ENCODE peak calls at places on chromosomes 13 and 19, in ten cellular contexts. B, P, Q, H, Z, J, R, C, I and Y are unnamed samples. For H3K9me3, the result is how much of the 10 kb centered on the place peaks cover.

GRCh38 chr13:102440259-102440936 is 38.5 kb upstream of the FGF14 start:
- DNase-seq in B (no peak), P (no peak), Q (no peak), H (no peak), Z (no peak), J (no peak), R (peak), C (peak), I (no peak), Y (no peak)

GRCh38 chr13:106161186-106161585 is 374.3 kb downstream of the EFNB2 start:
- DNase-seq in B (no peak), P (no peak), Q (no peak), H (no peak), Z (no peak), J (no peak), R (no peak), C (no peak), I (peak), Y (no peak)

GRCh38 chr13:83975668-83976165 is 93.4 kb upstream of the SLITRK1 start:
- DNase-seq in B (no peak), P (no peak), Q (no peak), H (no peak), Z (no peak), J (no peak), R (no peak), C (no peak), I (no peak), Y (no peak)

GRCh38 chr19:3323026-3323425 is 43.4 kb upstream of the NFIC start:
- DNase-seq in B (no peak), P (no peak), Q (no peak), H (no peak), Z (no peak), J (no peak), R (no peak), C (no peak), I (no peak), Y (no peak)

GRCh38 chr13:80399340-80400163 is 58.6 kb upstream of the SPRY2 start:
- DNase-seq in B (no peak), P (no peak), Q (no peak), H (no peak), Z (no peak), J (no peak), R (no peak), C (peak), I (no peak), Y (no peak)

GRCh38 chr19:48739400-48739825 is 997 bp downstream of the RASIP1 start:
- DNase-seq in B (no peak), P (no peak), Q (no peak), H (no peak), Z (no peak), J (no peak), R (peak), C (no peak), I (no peak), Y (no peak)

GRCh38 chr19:18282021-18282787 is 782 bp upstream of the JUND start:
- DNase-seq in B (no peak), P (no peak), Q (peak), H (no peak), Z (no peak), J (no peak), R (peak), C (no peak), I (no peak), Y (no peak)

GRCh38 chr13:27359203-27359821 is 65.1 kb upstream of the GTF3A start:
- DNase-seq in B (peak), P (peak), Q (peak), H (peak), Z (peak), J (peak), R (peak), C (peak), I (peak), Y (peak)

GRCh38 chr19:45076029-45076850 is at the start of gene ZNF296:
- DNase-seq in B (peak), P (peak), Q (peak), H (peak), Z (peak), J (peak), R (peak), C (peak), I (peak), Y (peak)

GRCh38 chr13:89163081-89163480 is 1491.9 kb downstream of the SLITRK5 start:
- DNase-seq in B (no peak), P (no peak), Q (no peak), H (no peak), Z (no peak), J (no peak), R (no peak), C (no peak), I (peak), Y (no peak)

GRCh38 chr19:5293607-5294089 is 47.0 kb downstream of the PTPRS start:
- DNase-seq in B (no peak), P (peak), Q (peak), H (no peak), Z (no peak), J (no peak), R (peak), C (no peak), I (peak), Y (peak)

DNA sequence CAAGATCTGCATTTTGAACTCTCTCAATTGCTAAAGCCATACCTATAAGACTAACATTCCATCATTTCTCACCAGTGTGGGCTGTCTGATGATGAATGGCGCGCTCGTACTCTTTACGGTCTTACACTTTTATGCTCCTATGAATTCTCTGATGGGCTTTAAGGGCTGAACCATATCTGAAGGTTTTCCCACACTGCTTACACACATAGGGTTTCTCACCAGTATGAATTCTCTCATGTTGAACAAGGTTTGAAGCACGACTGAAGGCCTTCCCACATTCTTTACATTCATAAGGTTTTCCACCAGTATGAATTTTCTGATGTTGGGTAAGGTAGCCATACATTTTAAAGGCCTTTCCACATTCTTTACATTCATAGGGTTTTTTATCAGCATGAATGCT is 18.8 kb upstream of the ZNF607 start:
- DNase-seq in B (no peak), P (no peak), Q (no peak), H (no peak), Z (no peak), J (no peak), R (no peak), C (no peak), I (no peak), Y (no peak)
- H3K9me3 ChIP-seq in B (under half), P (under half), Q (under half), H (half or more), Z (half or more), J (under half), R (half or more), C (half or more), I (under half), Y (half or more)

GRCh38 chr19:15998166-15998565 is 49.4 kb downstream of the OR10H4 start:
- DNase-seq in B (no peak), P (no peak), Q (no peak), H (no peak), Z (no peak), J (no peak), R (no peak), C (no peak), I (no peak), Y (no peak)
- H3K9me3 ChIP-seq in B (under half), P (under half), Q (under half), H (under half), Z (under half), J (under half), R (under half), C (under half), I (under half), Y (under half)

GRCh38 chr19:57566396-57567256 is 7.0 kb upstream of the ZNF550 start:
- DNase-seq in B (no peak), P (peak), Q (no peak), H (no peak), Z (no peak), J (peak), R (no peak), C (no peak), I (peak), Y (no peak)
- H3K9me3 ChIP-seq in B (under half), P (under half), Q (under half), H (half or more), Z (half or more), J (under half), R (half or more), C (half or more), I (under half), Y (half or more)

GRCh38 chr19:55672418-55672817 is 2.6 kb upstream of the EPN1 start:
- DNase-seq in B (no peak), P (peak), Q (no peak), H (no peak), Z (no peak), J (no peak), R (no peak), C (no peak), I (peak), Y (no peak)
- H3K9me3 ChIP-seq in B (under half), P (under half), Q (under half), H (under half), Z (under half), J (under half), R (under half), C (under half), I (under half), Y (under half)

DNA sequence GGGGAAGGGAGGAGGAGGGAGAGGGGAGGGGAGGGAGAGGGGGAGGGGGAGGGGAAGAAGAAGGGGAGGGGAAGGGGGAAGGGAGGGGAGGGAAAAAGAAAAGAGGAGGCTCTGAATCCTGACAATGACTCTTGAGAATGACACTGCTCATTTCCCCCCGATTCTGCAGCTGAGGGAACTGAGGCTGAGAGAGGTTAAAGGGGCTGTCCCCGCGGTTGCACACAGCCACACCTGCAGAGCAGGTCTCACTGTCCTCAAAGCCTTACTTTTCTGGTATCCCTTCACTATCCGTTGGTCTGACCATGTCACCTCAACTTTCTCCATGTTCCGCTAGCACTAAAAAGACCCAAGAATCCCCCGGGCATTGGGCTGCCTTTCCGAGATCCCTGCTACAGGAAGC is 35.4 kb downstream of the CYP4F2 start:
- DNase-seq in B (no peak), P (no peak), Q (no peak), H (no peak), Z (no peak), J (no peak), R (no peak), C (no peak), I (no peak), Y (no peak)
- H3K9me3 ChIP-seq in B (under half), P (under half), Q (under half), H (under half), Z (under half), J (under half), R (under half), C (under half), I (under half), Y (under half)

GRCh38 chr19:9720541-9720940 is 45.6 kb upstream of the ZNF562 start:
- DNase-seq in B (no peak), P (no peak), Q (no peak), H (no peak), Z (no peak), J (no peak), R (no peak), C (no peak), I (no peak), Y (no peak)

GRCh38 chr19:9727644-9728043 is 40.9 kb downstream of the ZNF846 start:
- DNase-seq in B (no peak), P (no peak), Q (no peak), H (no peak), Z (no peak), J (no peak), R (no peak), C (no peak), I (peak), Y (no peak)

GRCh38 chr19:9724157-9724556 is 44.4 kb downstream of the ZNF846 start:
- DNase-seq in B (no peak), P (no peak), Q (no peak), H (no peak), Z (no peak), J (no peak), R (no peak), C (no peak), I (no peak), Y (no peak)

DNA sequence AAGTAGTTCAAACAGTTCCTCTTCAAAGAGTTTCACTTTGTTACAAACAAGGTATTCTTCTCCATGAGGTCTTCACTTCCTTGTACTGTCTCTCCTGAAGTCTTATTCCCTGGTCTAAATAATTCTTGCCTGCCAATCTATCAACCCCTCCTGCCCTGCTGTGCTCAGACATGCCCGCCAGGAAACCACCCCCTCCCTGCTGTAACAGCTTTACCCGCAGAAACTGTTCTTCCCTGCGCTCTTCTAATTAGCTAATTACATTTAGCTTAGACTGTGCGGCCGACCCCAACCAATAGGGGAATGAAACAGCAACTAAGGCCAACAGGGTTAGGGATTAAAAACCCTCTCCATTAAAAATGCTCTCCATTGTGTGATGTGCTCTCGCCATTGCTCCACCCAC is 46.7 kb downstream of the ZNF846 start:
- DNase-seq in B (no peak), P (no peak), Q (no peak), H (no peak), Z (no peak), J (no peak), R (no peak), C (no peak), I (no peak), Y (no peak)
- H3K9me3 ChIP-seq in B (under half), P (under half), Q (under half), H (under half), Z (under half), J (under half), R (under half), C (under half), I (under half), Y (under half)

DNA sequence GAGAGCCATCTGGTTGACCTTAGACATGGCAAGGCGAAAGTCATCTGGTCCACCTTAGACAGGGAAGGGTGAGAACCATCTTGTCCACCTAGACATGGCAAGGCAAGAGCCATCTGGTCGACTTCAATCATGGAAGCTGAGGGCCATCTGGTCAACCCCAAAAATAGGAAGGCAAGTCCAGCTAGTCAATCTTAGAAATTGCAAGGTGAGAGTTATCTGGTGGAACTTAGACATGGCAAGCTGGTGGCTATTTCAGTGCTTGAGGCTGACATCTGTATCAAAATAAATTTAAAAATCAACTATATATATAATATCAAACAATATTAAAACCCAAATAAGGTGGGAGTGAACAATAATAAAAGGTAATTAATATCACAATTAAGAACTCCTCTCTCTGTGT is 83.9 kb downstream of the ZNF726 start:
- DNase-seq in B (no peak), P (no peak), Q (no peak), H (no peak), Z (no peak), J (no peak), R (no peak), C (no peak), I (no peak), Y (no peak)
- H3K9me3 ChIP-seq in B (under half), P (under half), Q (under half), H (under half), Z (under half), J (under half), R (half or more), C (under half), I (under half), Y (under half)

GRCh38 chr19:33577947-33578346 is 43.8 kb upstream of the CHST8 start:
- DNase-seq in B (no peak), P (no peak), Q (no peak), H (no peak), Z (no peak), J (no peak), R (no peak), C (no peak), I (no peak), Y (no peak)
- H3K9me3 ChIP-seq in B (under half), P (under half), Q (under half), H (under half), Z (under half), J (under half), R (under half), C (under half), I (under half), Y (under half)

GRCh38 chr19:52286256-52286655 is 10.7 kb upstream of the ZNF480 start:
- DNase-seq in B (no peak), P (no peak), Q (no peak), H (no peak), Z (no peak), J (no peak), R (no peak), C (no peak), I (no peak), Y (no peak)

GRCh38 chr19:52296400-52296772 is 583 bp upstream of the ZNF480 start:
- DNase-seq in B (no peak), P (no peak), Q (no peak), H (no peak), Z (no peak), J (no peak), R (no peak), C (no peak), I (no peak), Y (no peak)

GRCh38 chr19:52296773-52297600 is at the start of gene ZNF480:
- DNase-seq in B (peak), P (peak), Q (peak), H (peak), Z (peak), J (peak), R (peak), C (peak), I (peak), Y (peak)

GRCh38 chr19:52297601-52298358 is 811 bp downstream of the ZNF480 start:
- DNase-seq in B (no peak), P (peak), Q (peak), H (no peak), Z (no peak), J (no peak), R (no peak), C (no peak), I (peak), Y (no peak)

GRCh38 chr19:52291781-52292180 is 5.2 kb upstream of the ZNF480 start:
- DNase-seq in B (no peak), P (no peak), Q (no peak), H (no peak), Z (no peak), J (no peak), R (no peak), C (no peak), I (no peak), Y (no peak)
- H3K9me3 ChIP-seq in B (under half), P (under half), Q (under half), H (under half), Z (under half), J (under half), R (under half), C (under half), I (under half), Y (under half)

GRCh38 chr19:58145849-58146248 is 4.7 kb downstream of the ZNF329 start:
- DNase-seq in B (no peak), P (no peak), Q (no peak), H (no peak), Z (no peak), J (no peak), R (no peak), C (no peak), I (no peak), Y (no peak)
- H3K9me3 ChIP-seq in B (under half), P (under half), Q (under half), H (half or more), Z (under half), J (under half), R (half or more), C (half or more), I (under half), Y (half or more)